ENCODE peak calls at places on chromosomes 11 and 22, in six cellular contexts. W is pancreas; D is caudate nucleus; V is CD4-positive, alpha-beta memory T cell; X is Peyer's patch; H is GM03348. U is an unnamed sample.
A peak's percentile ranks its signal among the peaks of the same experiment; 100 is the strongest.

GRCh38 chr11:14190992-14191773 is 167.8 kb downstream of the RRAS2 start:
- DNase-seq in W (no peak), D (no peak), V (no peak), X (no peak), H (no peak), U (no peak)

GRCh38 chr22:27115816-27116256 is 458.4 kb downstream of the MIAT start:
- DNase-seq in W (no peak), D (no peak), V (no peak), X (no peak), H (no peak), U (peak; percentile 49)

GRCh38 chr11:90434858-90435257 is 212.0 kb upstream of the CHORDC1 start:
- DNase-seq in W (no peak), D (no peak), V (no peak), X (no peak), H (no peak), U (no peak)

GRCh38 chr11:36091256-36091811 is 147.5 kb downstream of the LDLRAD3 start:
- DNase-seq in W (no peak), D (no peak), V (no peak), X (no peak), H (no peak), U (no peak)

GRCh38 chr11:19992998-19993397 is 167.3 kb downstream of the DBX1 start:
- DNase-seq in W (no peak), D (no peak), V (no peak), X (no peak), H (no peak), U (no peak)

GRCh38 chr11:45332486-45332934 is 46.4 kb upstream of the SYT13 start:
- DNase-seq in W (no peak), D (no peak), V (peak; percentile 42), X (no peak), H (peak; percentile 82), U (peak; percentile 7)

GRCh38 chr11:98234698-98235097 is 786.1 kb upstream of the CNTN5 start:
- DNase-seq in W (no peak), D (no peak), V (no peak), X (no peak), H (no peak), U (no peak)

GRCh38 chr11:60301178-60301577 is 20.7 kb downstream of the MS4A4A start:
- DNase-seq in W (no peak), D (no peak), V (no peak), X (no peak), H (no peak), U (no peak)

GRCh38 chr22:19799322-19800190 is 39.0 kb downstream of the TBX1 start:
- DNase-seq in W (no peak), D (no peak), V (no peak), X (no peak), H (peak; percentile 97), U (peak; percentile 92)

GRCh38 chr22:36765943-36766450 is 9.9 kb downstream of the IFT27 start:
- DNase-seq in W (no peak), D (no peak), V (no peak), X (no peak), H (peak; percentile 37), U (no peak)

GRCh38 chr11:62532096-62532495 is 14.5 kb downstream of the AHNAK start:
- DNase-seq in W (no peak), D (no peak), V (no peak), X (no peak), H (no peak), U (no peak)